ENCODE peak calls at places on chromosomes 4 and X, in four cellular contexts. One of them, this sample, is unnamed.

GRCh38 chrX:150907474-150907873 is 9.0 kb upstream of the CD99L2 start:
- DNase-seq in activated B cell treated with CpG ODN at 0.5 μM for 24 hours: no peak
- DNase-seq in IMR-90: no peak
- DNase-seq in ovary: no peak
- DNase-seq in this sample: no peak

GRCh38 chrX:24306430-24306829 is 7.4 kb downstream of the SUPT20HL2 start:
- DNase-seq in activated B cell treated with CpG ODN at 0.5 μM for 24 hours: no peak
- DNase-seq in IMR-90: no peak
- DNase-seq in ovary: no peak
- DNase-seq in this sample: no peak

GRCh38 chr4:63717384-63717783 is 691.9 kb downstream of the TECRL start:
- DNase-seq in activated B cell treated with CpG ODN at 0.5 μM for 24 hours: no peak
- DNase-seq in IMR-90: no peak
- DNase-seq in ovary: no peak
- DNase-seq in this sample: no peak

GRCh38 chr4:3867403-3868100 is 101.4 kb downstream of the ADRA2C start:
- DNase-seq in activated B cell treated with CpG ODN at 0.5 μM for 24 hours: no peak
- DNase-seq in IMR-90: no peak
- DNase-seq in ovary: no peak
- DNase-seq in this sample: no peak

GRCh38 chr4:86840858-86841257 is 8.3 kb downstream of the SLC10A6 start:
- DNase-seq in activated B cell treated with CpG ODN at 0.5 μM for 24 hours: no peak
- DNase-seq in IMR-90: peak; percentile 44
- DNase-seq in ovary: no peak
- DNase-seq in this sample: no peak

GRCh38 chr4:5827108-5828004 is 65.5 kb downstream of the CRMP1 start:
- DNase-seq in activated B cell treated with CpG ODN at 0.5 μM for 24 hours: no peak
- DNase-seq in IMR-90: peak; percentile 13
- DNase-seq in ovary: no peak
- DNase-seq in this sample: no peak

GRCh38 chrX:147183161-147183560 is 368.6 kb upstream of the CXorf51A start:
- DNase-seq in activated B cell treated with CpG ODN at 0.5 μM for 24 hours: no peak
- DNase-seq in IMR-90: no peak
- DNase-seq in ovary: no peak
- DNase-seq in this sample: no peak

GRCh38 chr4:121454251-121454979 is 73.6 kb upstream of the QRFPR start:
- DNase-seq in activated B cell treated with CpG ODN at 0.5 μM for 24 hours: no peak
- DNase-seq in IMR-90: no peak
- DNase-seq in ovary: no peak
- DNase-seq in this sample: no peak

GRCh38 chrX:154592505-154592904 is 7.6 kb downstream of the CTAG1A start:
- DNase-seq in activated B cell treated with CpG ODN at 0.5 μM for 24 hours: no peak
- DNase-seq in IMR-90: no peak
- DNase-seq in ovary: no peak
- DNase-seq in this sample: no peak

GRCh38 chr4:45119376-45119775 is 393.0 kb upstream of the GNPDA2 start:
- DNase-seq in activated B cell treated with CpG ODN at 0.5 μM for 24 hours: no peak
- DNase-seq in IMR-90: no peak
- DNase-seq in ovary: no peak
- DNase-seq in this sample: no peak

GRCh38 chrX:133495464-133496391 is 80.4 kb upstream of the GPC4 start:
- DNase-seq in activated B cell treated with CpG ODN at 0.5 μM for 24 hours: no peak
- DNase-seq in IMR-90: peak; percentile 26
- DNase-seq in ovary: peak; percentile 72
- DNase-seq in this sample: peak; percentile 64

GRCh38 chrX:83509246-83509801 is 1.2 kb downstream of the POU3F4 start:
- DNase-seq in activated B cell treated with CpG ODN at 0.5 μM for 24 hours: no peak
- DNase-seq in IMR-90: no peak
- DNase-seq in ovary: no peak
- DNase-seq in this sample: no peak

GRCh38 chr4:143402776-143403550 is 66.3 kb downstream of the GAB1 start:
- DNase-seq in activated B cell treated with CpG ODN at 0.5 μM for 24 hours: no peak
- DNase-seq in IMR-90: no peak
- DNase-seq in ovary: no peak
- DNase-seq in this sample: no peak

GRCh38 chrX:106249706-106250379 is 81.7 kb downstream of the PWWP3B start:
- DNase-seq in activated B cell treated with CpG ODN at 0.5 μM for 24 hours: no peak
- DNase-seq in IMR-90: no peak
- DNase-seq in ovary: no peak
- DNase-seq in this sample: no peak

GRCh38 chrX:115289465-115289864 is at the start of gene LUZP4:
- DNase-seq in activated B cell treated with CpG ODN at 0.5 μM for 24 hours: no peak
- DNase-seq in IMR-90: no peak
- DNase-seq in ovary: no peak
- DNase-seq in this sample: no peak

GRCh38 chr4:180557348-180557747 is 1685.9 kb upstream of the TENM3 start:
- DNase-seq in activated B cell treated with CpG ODN at 0.5 μM for 24 hours: no peak
- DNase-seq in IMR-90: no peak
- DNase-seq in ovary: no peak
- DNase-seq in this sample: no peak

GRCh38 chr4:107825072-107825789 is 499 bp downstream of the SGMS2 start:
- DNase-seq in activated B cell treated with CpG ODN at 0.5 μM for 24 hours: peak; percentile 15
- DNase-seq in IMR-90: peak; percentile 39
- DNase-seq in ovary: no peak
- DNase-seq in this sample: no peak

GRCh38 chr4:121900132-121900983 is 30.1 kb upstream of the BBS7 start:
- DNase-seq in activated B cell treated with CpG ODN at 0.5 μM for 24 hours: no peak
- DNase-seq in IMR-90: peak; percentile 61
- DNase-seq in ovary: peak; percentile 22
- DNase-seq in this sample: no peak

GRCh38 chrX:19991350-19991718 is 473 bp upstream of the BCLAF3 start:
- DNase-seq in activated B cell treated with CpG ODN at 0.5 μM for 24 hours: no peak
- DNase-seq in IMR-90: no peak
- DNase-seq in ovary: no peak
- DNase-seq in this sample: no peak

GRCh38 chrX:10017866-10018265 is 50.7 kb downstream of the CLDN34 start:
- DNase-seq in activated B cell treated with CpG ODN at 0.5 μM for 24 hours: no peak
- DNase-seq in IMR-90: peak; percentile 65
- DNase-seq in ovary: no peak
- DNase-seq in this sample: no peak

GRCh38 chr4:77022581-77023133 is 53.1 kb downstream of the CCNI start:
- DNase-seq in activated B cell treated with CpG ODN at 0.5 μM for 24 hours: no peak
- DNase-seq in IMR-90: peak; percentile 81
- DNase-seq in ovary: no peak
- DNase-seq in this sample: no peak

GRCh38 chrX:41051303-41051702 is 33.9 kb upstream of the USP9X start:
- DNase-seq in activated B cell treated with CpG ODN at 0.5 μM for 24 hours: no peak
- DNase-seq in IMR-90: no peak
- DNase-seq in ovary: no peak
- DNase-seq in this sample: no peak

GRCh38 chr4:1360423-1361283 is 13.6 kb downstream of the UVSSA start:
- DNase-seq in activated B cell treated with CpG ODN at 0.5 μM for 24 hours: no peak
- DNase-seq in IMR-90: peak; percentile 69
- DNase-seq in ovary: peak; percentile 77
- DNase-seq in this sample: no peak

GRCh38 chrX:134194915-134195314 is 42.1 kb upstream of the CCDC160 start:
- DNase-seq in activated B cell treated with CpG ODN at 0.5 μM for 24 hours: no peak
- DNase-seq in IMR-90: no peak
- DNase-seq in ovary: no peak
- DNase-seq in this sample: no peak

GRCh38 chr4:139655116-139655515 is 10.5 kb upstream of the MGST2 start:
- DNase-seq in activated B cell treated with CpG ODN at 0.5 μM for 24 hours: no peak
- DNase-seq in IMR-90: peak; percentile 48
- DNase-seq in ovary: no peak
- DNase-seq in this sample: no peak

GRCh38 chr4:81180916-81181315 is 34.1 kb downstream of the PRKG2 start:
- DNase-seq in activated B cell treated with CpG ODN at 0.5 μM for 24 hours: no peak
- DNase-seq in IMR-90: no peak
- DNase-seq in ovary: no peak
- DNase-seq in this sample: no peak
- TF ChIP-seq CTCF in activated B cell treated with CpG ODN at 0.5 μM for 24 hours: no peak
- TF ChIP-seq CTCF in IMR-90: no peak
- TF ChIP-seq CTCF in ovary: no peak
- TF ChIP-seq CTCF in this sample: no peak

GRCh38 chrX:149648932-149649331 is 17.3 kb upstream of the TMEM185A start:
- DNase-seq in activated B cell treated with CpG ODN at 0.5 μM for 24 hours: no peak
- DNase-seq in IMR-90: no peak
- DNase-seq in ovary: no peak
- DNase-seq in this sample: no peak
- TF ChIP-seq CTCF in activated B cell treated with CpG ODN at 0.5 μM for 24 hours: no peak
- TF ChIP-seq CTCF in IMR-90: no peak
- TF ChIP-seq CTCF in ovary: no peak
- TF ChIP-seq CTCF in this sample: no peak

GRCh38 chr4:93786149-93786548 is 42.4 kb upstream of the ATOH1 start:
- DNase-seq in activated B cell treated with CpG ODN at 0.5 μM for 24 hours: no peak
- DNase-seq in IMR-90: no peak
- DNase-seq in ovary: no peak
- DNase-seq in this sample: no peak

GRCh38 chr4:93791570-93792195 is 36.9 kb upstream of the ATOH1 start:
- DNase-seq in activated B cell treated with CpG ODN at 0.5 μM for 24 hours: no peak
- DNase-seq in IMR-90: peak; percentile 48
- DNase-seq in ovary: peak; percentile 47
- DNase-seq in this sample: no peak

DNA sequence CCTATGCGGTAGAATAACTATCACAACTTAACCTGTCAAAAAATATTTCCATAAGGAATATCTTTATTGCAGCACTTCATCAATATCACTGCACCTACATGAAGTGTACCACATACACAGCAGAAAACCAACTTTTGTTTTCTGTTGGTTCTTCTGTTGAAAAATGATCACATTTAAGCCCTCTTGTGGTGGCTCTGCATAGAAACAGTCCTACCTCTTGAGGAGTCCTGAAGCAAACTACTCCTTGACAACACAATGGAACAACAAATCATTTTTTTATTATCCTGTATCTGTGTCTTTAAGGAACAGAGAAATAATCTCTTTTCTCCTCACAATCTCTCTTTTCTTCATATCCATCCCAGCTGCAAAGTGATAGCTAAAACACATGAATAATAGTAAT is 39.8 kb upstream of the ATOH1 start:
- DNase-seq in activated B cell treated with CpG ODN at 0.5 μM for 24 hours: no peak
- DNase-seq in IMR-90: peak; percentile 10
- DNase-seq in ovary: no peak
- DNase-seq in this sample: no peak
- TF ChIP-seq CTCF in activated B cell treated with CpG ODN at 0.5 μM for 24 hours: no peak
- TF ChIP-seq CTCF in IMR-90: peak; percentile 37
- TF ChIP-seq CTCF in ovary: no peak
- TF ChIP-seq CTCF in this sample: no peak

GRCh38 chrX:121121021-121121420 is 73.6 kb downstream of the GLUD2 start:
- DNase-seq in activated B cell treated with CpG ODN at 0.5 μM for 24 hours: no peak
- DNase-seq in IMR-90: no peak
- DNase-seq in ovary: no peak
- DNase-seq in this sample: no peak
- TF ChIP-seq CTCF in activated B cell treated with CpG ODN at 0.5 μM for 24 hours: no peak
- TF ChIP-seq CTCF in IMR-90: no peak
- TF ChIP-seq CTCF in ovary: no peak
- TF ChIP-seq CTCF in this sample: no peak

DNA sequence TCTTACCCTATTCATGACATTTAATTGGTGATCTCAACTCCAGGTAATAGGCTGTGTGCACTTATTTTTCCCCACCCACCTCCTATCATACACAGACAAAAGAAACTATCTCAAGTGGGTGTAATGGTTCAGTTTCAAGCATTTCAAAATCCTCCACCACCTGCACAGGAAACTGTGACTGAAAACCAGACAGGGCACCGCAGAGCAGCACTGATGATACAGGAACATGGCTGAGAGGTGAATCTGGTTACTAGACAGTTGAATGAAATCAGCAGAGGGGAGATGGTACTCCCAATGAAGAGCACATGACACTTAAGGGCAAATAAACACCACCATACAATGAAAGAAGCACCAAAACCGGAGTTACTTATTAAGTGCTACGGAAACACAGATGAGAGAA is 78.4 kb downstream of the CAMK2D start:
- DNase-seq in activated B cell treated with CpG ODN at 0.5 μM for 24 hours: peak; percentile 33
- DNase-seq in IMR-90: no peak
- DNase-seq in ovary: no peak
- DNase-seq in this sample: no peak
- TF ChIP-seq CTCF in activated B cell treated with CpG ODN at 0.5 μM for 24 hours: no peak
- TF ChIP-seq CTCF in IMR-90: no peak
- TF ChIP-seq CTCF in ovary: no peak
- TF ChIP-seq CTCF in this sample: no peak